ENCODE peak calls at places on chromosome 12, in eight cellular contexts. L is ecto neural progenitor cell; H is nephron progenitor cell; I is Right ventricle myocardium superior; F is HFF-Myc; C is CD4-positive, alpha-beta T cell; V is aorta; A is stimulated activated CD8-positive, alpha-beta memory T cell treated with anti-CD3 and anti-CD28 coated beads, Interleukin-12 subunit alpha, Interleukin-12 subunit beta, amount 100 ng/mL, for 4 hours. K is an unnamed sample.

GRCh38 chr12:30188602-30189326 is 405.0 kb upstream of the TMTC1 start:
- DNase-seq in I (no peak), H (no peak), A (no peak), F (no peak), V (no peak), C (no peak), L (no peak), K (no peak)

GRCh38 chr12:107475900-107476299 is 209.7 kb upstream of the PWP1 start:
- DNase-seq in L (no peak), F (no peak), C (no peak), I (no peak), H (no peak), V (no peak), A (no peak), K (no peak)

GRCh38 chr12:88334271-88334670 is 192.2 kb downstream of the TMTC3 start:
- DNase-seq in I (no peak), H (no peak), A (no peak), F (no peak), C (no peak), L (no peak), V (no peak), K (no peak)

GRCh38 chr12:96383991-96384390 is 16.2 kb downstream of the CDK17 start:
- DNase-seq in H (no peak), I (no peak), F (no peak), A (no peak), V (no peak), L (no peak), C (no peak), K (no peak)

GRCh38 chr12:91913651-91914050 is 232.0 kb downstream of the BTG1 start:
- DNase-seq in H (no peak), A (no peak), V (no peak), C (no peak), L (no peak), F (no peak), I (no peak), K (no peak)

GRCh38 chr12:90908465-90908864 is 46.5 kb downstream of the CCER1 start:
- DNase-seq in A (no peak), C (no peak), L (no peak), V (no peak), I (no peak), F (no peak), H (no peak), K (no peak)

GRCh38 chr12:4251228-4251891 is 22.2 kb upstream of the CCND2 start:
- DNase-seq in H (no peak), C (peak; percentile 20), L (no peak), A (no peak), I (no peak), F (no peak), V (no peak), K (no peak)

GRCh38 chr12:120358412-120359158 is 10.4 kb downstream of the MSI1 start:
- DNase-seq in L (peak; percentile 64), C (no peak), I (no peak), F (no peak), A (no peak), H (peak; percentile 39), V (no peak), K (no peak)

GRCh38 chr12:132479291-132479690 is 10.7 kb upstream of the FBRSL1 start:
- DNase-seq in I (no peak), C (no peak), F (no peak), V (no peak), H (no peak), A (no peak), L (no peak), K (no peak)

GRCh38 chr12:45168976-45169375 is 46.9 kb upstream of the ANO6 start:
- DNase-seq in A (no peak), C (no peak), V (no peak), H (no peak), L (no peak), I (no peak), F (no peak), K (no peak)

GRCh38 chr12:76757694-76758093 is 6.2 kb upstream of the ZDHHC17 start:
- DNase-seq in F (no peak), C (no peak), L (no peak), V (no peak), I (no peak), A (no peak), H (no peak), K (no peak)

GRCh38 chr12:49366652-49367380 is 446 bp upstream of the SPATS2 start:
- DNase-seq in H (peak; percentile 95), A (peak; percentile 74), I (peak; percentile 93), F (peak; percentile 68), C (peak; percentile 80), V (peak; percentile 90), L (peak; percentile 100), K (peak; percentile 91)

GRCh38 chr12:89968151-89968699 is 259.6 kb upstream of the ATP2B1 start:
- DNase-seq in F (no peak), L (no peak), A (no peak), V (no peak), H (no peak), I (no peak), C (no peak), K (no peak)

GRCh38 chr12:104846056-104846762 is 111.9 kb downstream of the SLC41A2 start:
- DNase-seq in L (no peak), F (no peak), V (no peak), A (no peak), I (no peak), H (no peak), C (no peak), K (no peak)

GRCh38 chr12:6643569-6644256 is 3.5 kb downstream of the ACRBP start:
- DNase-seq in H (no peak), V (peak; percentile 64), I (no peak), C (no peak), A (no peak), L (no peak), F (no peak), K (no peak)

GRCh38 chr12:84994436-84994835 is 41.6 kb downstream of the TSPAN19 start:
- DNase-seq in C (no peak), H (no peak), F (no peak), A (no peak), L (no peak), V (no peak), I (no peak), K (no peak)

GRCh38 chr12:79686171-79686570 is 4.6 kb downstream of the PAWR start:
- DNase-seq in I (no peak), H (no peak), F (no peak), L (no peak), C (no peak), A (no peak), V (no peak), K (no peak)

GRCh38 chr12:116033765-116034164 is 243.7 kb downstream of the MED13L start:
- DNase-seq in H (no peak), A (no peak), F (no peak), V (no peak), C (no peak), I (no peak), L (no peak), K (no peak)

GRCh38 chr12:11026118-11026517 is 3.7 kb upstream of the TAS2R19 start:
- DNase-seq in H (no peak), L (no peak), F (no peak), V (no peak), A (no peak), C (no peak), I (no peak), K (no peak)

GRCh38 chr12:40312982-40313576 is 88.3 kb downstream of the LRRK2 start:
- DNase-seq in L (no peak), F (no peak), C (no peak), V (no peak), H (no peak), I (no peak), A (no peak), K (no peak)

GRCh38 chr12:288687-289086 is 26.1 kb upstream of the SLC6A13 start:
- DNase-seq in I (peak; percentile 57), C (no peak), H (no peak), A (no peak), L (no peak), V (peak; percentile 59), F (no peak), K (no peak)

GRCh38 chr12:52310622-52311281 is 10.4 kb downstream of the KRT83 start:
- DNase-seq in C (no peak), F (no peak), V (no peak), L (no peak), A (no peak), H (no peak), I (no peak), K (no peak)

GRCh38 chr12:3632256-3633240 is 120.4 kb downstream of the CRACR2A start:
- DNase-seq in F (no peak), C (no peak), V (no peak), A (no peak), L (no peak), H (no peak), I (no peak), K (no peak)

GRCh38 chr12:113468365-113469223 is 3.1 kb downstream of the LHX5 start:
- DNase-seq in C (no peak), F (no peak), L (peak; percentile 84), A (no peak), V (no peak), H (no peak), I (no peak), K (no peak)

GRCh38 chr12:89373772-89374572 is 21.7 kb upstream of the DUSP6 start:
- DNase-seq in H (no peak), F (no peak), C (no peak), A (no peak), I (no peak), V (no peak), L (no peak), K (no peak)

GRCh38 chr12:89470741-89471504 is 53.7 kb downstream of the GALNT4 start:
- DNase-seq in A (no peak), L (no peak), V (no peak), I (no peak), H (no peak), F (no peak), C (no peak), K (no peak)

GRCh38 chr12:77324763-77325468 is 259.5 kb upstream of the E2F7 start:
- DNase-seq in H (peak; percentile 87), C (no peak), L (peak; percentile 92), F (no peak), I (peak; percentile 83), V (peak; percentile 72), A (no peak), K (peak; percentile 78)

GRCh38 chr12:102811125-102811737 is 105.8 kb downstream of the PAH start:
- DNase-seq in F (no peak), A (no peak), L (peak; percentile 69), H (peak; percentile 61), V (no peak), C (no peak), I (no peak), K (peak; percentile 46)

GRCh38 chr12:55973598-55974307 is at the start of gene RAB5B:
- DNase-seq in C (peak; percentile 96), I (peak; percentile 100), F (peak; percentile 100), V (peak; percentile 100), A (peak; percentile 92), L (peak; percentile 99), H (peak; percentile 95), K (peak; percentile 100)

GRCh38 chr12:55743131-55743921 is 404 bp downstream of the GDF11 start:
- DNase-seq in I (peak; percentile 77), A (peak; percentile 48), L (peak; percentile 94), V (peak; percentile 77), H (peak; percentile 84), F (no peak), C (peak; percentile 56), K (peak; percentile 50)

K was measured in HAP-1.